ENCODE peak calls at places on chromosomes 4 and X, in four cellular contexts. P is H1, I is SK-N-SH, B is GM12878. Q is an unnamed sample.
A peak's percentile ranks its signal among the peaks of the same experiment; 100 is the strongest.

GRCh38 chr4:8222609-8223391 is 23.7 kb downstream of the SH3TC1 start:
- DNase-seq in B (no peak), P (no peak), I (peak; percentile 72), Q (no peak)

GRCh38 chr4:7217039-7217438 is 24.7 kb downstream of the SORCS2 start:
- DNase-seq in I (no peak), P (no peak), B (no peak), Q (no peak)

GRCh38 chr4:123573866-123574508 is 177.4 kb downstream of the SPRY1 start:
- DNase-seq in B (no peak), I (no peak), P (no peak), Q (no peak)

GRCh38 chrX:131068945-131069719 is 11.0 kb downstream of the ARHGAP36 start:
- DNase-seq in P (no peak), I (peak; percentile 82), B (no peak), Q (peak; percentile 61)

GRCh38 chr4:110629214-110629754 is 6.4 kb upstream of the PITX2 start:
- DNase-seq in P (no peak), B (no peak), I (no peak), Q (no peak)

GRCh38 chr4:56757821-56758400 is 63.6 kb downstream of the SPINK2 start:
- DNase-seq in B (peak; percentile 82), I (no peak), P (peak; percentile 51), Q (no peak)

GRCh38 chr4:156723951-156724668 is 247.5 kb downstream of the PDGFC start:
- DNase-seq in P (no peak), B (no peak), I (no peak), Q (no peak)

GRCh38 chrX:136205882-136206281 is 45.3 kb downstream of the MAP7D3 start:
- DNase-seq in I (no peak), P (no peak), B (no peak), Q (no peak)

DNA sequence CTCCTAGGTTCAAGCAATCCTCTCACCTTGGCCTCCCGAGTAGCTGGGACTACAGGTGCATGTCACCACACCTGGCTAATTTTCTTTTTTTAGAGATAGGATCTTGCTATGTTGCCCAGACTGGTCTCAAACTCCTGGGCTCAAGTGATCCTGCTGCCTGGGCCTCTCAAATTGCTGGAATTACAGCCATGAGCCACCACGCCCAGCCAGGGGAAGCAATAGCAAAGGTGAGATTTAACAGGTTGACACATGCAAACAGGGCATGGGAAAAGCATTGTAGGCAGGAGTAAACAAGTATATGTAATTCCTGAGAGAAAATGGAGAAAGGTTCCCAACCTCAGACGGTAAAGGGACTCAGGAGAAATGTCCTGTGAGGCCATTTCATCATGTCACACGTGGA is 33.6 kb upstream of the TBL1X start:
- DNase-seq in B (no peak), P (no peak), I (no peak), Q (no peak)
- TF ChIP-seq NRF1 in B (no peak), P (no peak), I (no peak), Q (no peak)

GRCh38 chr4:186789671-186790070 is 66.0 kb upstream of the FAT1 start:
- DNase-seq in I (no peak), B (no peak), P (no peak), Q (no peak)
- TF ChIP-seq NRF1 in I (no peak), B (no peak), P (no peak), Q (no peak)

DNA sequence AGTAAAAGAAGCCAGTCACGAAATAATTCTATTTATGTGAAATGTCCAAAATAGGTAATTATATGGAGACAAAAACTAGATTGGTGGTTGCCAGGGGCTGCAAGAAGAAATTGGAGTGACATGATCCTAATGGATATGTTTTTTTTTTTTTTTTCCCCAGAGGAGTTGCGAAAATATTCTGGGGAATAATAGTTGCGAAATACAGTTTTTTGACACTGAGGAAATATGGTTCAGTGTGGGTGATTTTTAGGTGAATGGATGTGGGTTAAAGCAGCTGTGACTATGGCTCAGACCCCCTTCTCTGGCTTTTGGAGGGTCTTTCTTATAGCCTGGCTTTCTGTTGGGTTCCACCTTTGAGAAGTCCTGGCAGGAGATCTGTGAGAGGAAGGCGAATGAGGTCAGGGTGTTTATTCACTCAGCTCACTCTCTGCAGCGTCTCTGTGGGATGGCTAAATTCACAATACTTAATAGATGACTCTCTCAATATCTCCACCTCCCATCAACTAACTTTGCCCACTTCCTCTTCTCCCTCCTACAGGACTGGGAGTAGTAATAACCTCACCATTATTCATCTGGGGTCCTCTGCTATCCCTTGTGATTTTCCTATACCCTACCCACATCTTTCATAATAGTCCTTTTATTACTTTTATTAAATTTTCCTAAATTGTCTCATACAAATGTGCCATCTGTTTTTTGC is 15.3 kb upstream of the RAB9B start:
- DNase-seq in B (no peak), P (no peak), I (no peak), Q (no peak)
- TF ChIP-seq NRF1 in B (no peak), P (no peak), I (no peak), Q (no peak)

GRCh38 chr4:26032572-26033320 is 118.7 kb downstream of the SMIM20 start:
- DNase-seq in B (no peak), I (no peak), P (no peak), Q (no peak)
- TF ChIP-seq NRF1 in B (no peak), I (no peak), P (no peak), Q (no peak)

GRCh38 chr4:26953770-26954423 is 93.3 kb downstream of the STIM2 start:
- DNase-seq in P (no peak), B (no peak), I (no peak), Q (no peak)

GRCh38 chr4:26950446-26950845 is 89.8 kb downstream of the STIM2 start:
- DNase-seq in P (no peak), B (no peak), I (no peak), Q (no peak)

GRCh38 chr4:26947318-26947717 is 86.7 kb downstream of the STIM2 start:
- DNase-seq in I (no peak), B (no peak), P (no peak), Q (no peak)

GRCh38 chr4:26953361-26953760 is 92.7 kb downstream of the STIM2 start:
- DNase-seq in B (no peak), P (no peak), I (no peak), Q (no peak)

DNA sequence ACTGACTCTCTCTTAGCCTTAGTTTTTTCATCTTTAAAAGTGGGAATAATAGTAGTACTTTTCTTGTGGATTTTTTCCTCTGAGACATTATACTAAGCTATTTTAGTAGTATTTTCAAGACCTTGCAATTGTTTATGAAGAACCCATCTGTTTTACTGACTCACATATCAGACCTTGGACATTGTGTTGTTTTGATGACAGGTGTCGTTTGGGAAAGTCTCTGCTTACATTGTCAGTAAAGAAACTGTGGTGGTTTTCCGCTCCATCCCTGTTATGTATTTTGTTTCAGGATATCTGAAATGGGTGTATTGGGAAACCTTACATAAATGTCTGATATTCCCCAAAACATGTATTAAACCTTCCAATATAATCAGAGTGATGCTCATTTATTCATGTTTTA is 92.2 kb downstream of the STIM2 start:
- DNase-seq in B (no peak), I (no peak), P (no peak), Q (no peak)
- TF ChIP-seq NRF1 in B (no peak), I (no peak), P (no peak), Q (no peak)